ENCODE peak calls at places on chromosomes 7 and 10, in nine cellular contexts. L is cardiac muscle cell; B is breast epithelium; Z is heart left ventricle; Y is thoracic aorta; N is CD8-positive, alpha-beta memory T cell; V is Panc1; T is SK-N-SH; A is colonic mucosa. E is an unnamed sample.

GRCh38 chr10:68208424-68209042 is 23.4 kb downstream of the ATOH7 start:
- DNase-seq in L (peak; percentile 84), T (peak; percentile 49), N (no peak), Y (no peak), A (peak; percentile 66), V (no peak), Z (no peak), B (no peak), E (peak; percentile 73)

GRCh38 chr10:86889997-86890396 is 67.4 kb downstream of the MMRN2 start:
- DNase-seq in L (no peak), Y (no peak), Z (no peak), B (no peak), A (no peak), N (no peak), T (no peak), V (no peak), E (no peak)

GRCh38 chr7:43582503-43583423 is at the start of gene STK17A:
- DNase-seq in Z (peak; percentile 92), Y (peak; percentile 69), A (peak; percentile 93), N (peak; percentile 92), V (peak; percentile 82), T (peak; percentile 99), B (peak; percentile 95), L (peak; percentile 96), E (peak; percentile 87)

GRCh38 chr10:121702351-121703320 is 104.4 kb upstream of the FGFR2 start:
- DNase-seq in Z (no peak), V (no peak), A (no peak), T (no peak), L (peak; percentile 33), Y (no peak), B (no peak), N (no peak), E (no peak)

GRCh38 chr10:46228076-46229071 is 58.4 kb upstream of the ANTXRL start:
- DNase-seq in A (peak; percentile 72), T (peak; percentile 87), B (peak; percentile 68), V (peak; percentile 36), Y (peak; percentile 19), N (peak; percentile 24), L (peak; percentile 81), Z (peak; percentile 68), E (peak; percentile 55)

GRCh38 chr7:1314021-1314907 is 81.6 kb downstream of the UNCX start:
- DNase-seq in Y (no peak), A (no peak), N (no peak), B (no peak), T (peak; percentile 32), Z (no peak), L (no peak), V (no peak), E (no peak)

GRCh38 chr10:48608926-48609325 is 4.1 kb upstream of the ARHGAP22 start:
- DNase-seq in Z (no peak), A (peak; percentile 1), Y (no peak), T (no peak), L (no peak), B (no peak), N (no peak), V (no peak), E (no peak)

GRCh38 chr7:132906193-132906829 is 175.6 kb downstream of the CHCHD3 start:
- DNase-seq in Y (no peak), Z (no peak), N (no peak), L (no peak), T (no peak), A (no peak), B (no peak), V (no peak), E (no peak)

GRCh38 chr10:73641272-73642060 is at the start of gene MYOZ1:
- DNase-seq in V (no peak), T (no peak), N (no peak), L (peak; percentile 4), Y (no peak), A (no peak), B (no peak), Z (no peak), E (no peak)

GRCh38 chr10:82463614-82464013 is 588.6 kb downstream of the NRG3 start:
- DNase-seq in A (no peak), B (no peak), T (no peak), Z (no peak), N (no peak), V (no peak), Y (no peak), L (no peak), E (no peak)

GRCh38 chr10:135601-136464 is 578 bp downstream of the ZMYND11 start:
- DNase-seq in A (peak; percentile 70), N (peak; percentile 47), B (peak; percentile 78), T (peak; percentile 75), Y (peak; percentile 4), L (peak; percentile 59), Z (peak; percentile 73), V (no peak), E (no peak)

GRCh38 chr10:132696728-132697567 is 89.0 kb downstream of the NKX6-2 start:
- DNase-seq in L (no peak), B (no peak), A (no peak), V (no peak), T (no peak), Z (peak; percentile 11), N (no peak), Y (no peak), E (no peak)

GRCh38 chr10:104780946-104781345 is 139.9 kb downstream of the SORCS3 start:
- DNase-seq in N (no peak), V (no peak), A (no peak), Z (no peak), B (no peak), L (no peak), T (no peak), Y (no peak), E (no peak)

GRCh38 chr10:72297281-72297967 is 23.7 kb downstream of the DDIT4 start:
- DNase-seq in A (peak; percentile 82), B (peak; percentile 62), Y (peak; percentile 78), N (peak; percentile 93), T (no peak), L (peak; percentile 99), V (no peak), Z (peak; percentile 91), E (no peak)

GRCh38 chr7:128045766-128046165 is 14.5 kb upstream of the LRRC4 start:
- DNase-seq in V (no peak), A (no peak), N (no peak), B (no peak), L (peak; percentile 38), Z (no peak), Y (no peak), T (no peak), E (no peak)

GRCh38 chr7:6258440-6259182 is 13.8 kb downstream of the CYTH3 start:
- DNase-seq in N (no peak), B (no peak), L (peak; percentile 93), Y (no peak), Z (no peak), A (no peak), V (no peak), T (no peak), E (no peak)

GRCh38 chr10:5078781-5079180 is 15.4 kb upstream of the AKR1C3 start:
- DNase-seq in B (no peak), A (no peak), T (no peak), L (no peak), Z (no peak), V (no peak), N (no peak), Y (no peak), E (no peak)

GRCh38 chr10:58896229-58896628 is 280.2 kb upstream of the PHYHIPL start:
- DNase-seq in V (no peak), L (no peak), A (no peak), B (no peak), Z (no peak), T (no peak), N (no peak), Y (no peak), E (no peak)

GRCh38 chr7:83677180-83677866 is 28.4 kb upstream of the SEMA3E start:
- DNase-seq in V (peak; percentile 95), B (no peak), T (peak; percentile 24), Y (no peak), L (peak; percentile 83), Z (peak; percentile 35), N (no peak), A (peak; percentile 26), E (no peak)

GRCh38 chr10:124325658-124325965 is 93.1 kb downstream of the OAT start:
- DNase-seq in V (no peak), Y (no peak), N (no peak), Z (no peak), B (no peak), T (no peak), A (no peak), L (no peak), E (no peak)

GRCh38 chr7:100364480-100364879 is 6.6 kb downstream of the PILRB start:
- DNase-seq in B (no peak), N (no peak), Z (no peak), T (no peak), A (no peak), L (no peak), Y (no peak), V (no peak), E (no peak)

GRCh38 chr10:2883238-2883637 is 184.1 kb upstream of the PFKP start:
- DNase-seq in A (no peak), L (no peak), Z (no peak), N (no peak), Y (no peak), T (no peak), V (no peak), B (no peak), E (no peak)

GRCh38 chr10:17607060-17607459 is 10.1 kb downstream of the HACD1 start:
- DNase-seq in V (no peak), Z (no peak), B (no peak), L (no peak), N (no peak), A (no peak), T (no peak), Y (no peak), E (no peak)

GRCh38 chr10:91024541-91024940 is 103.7 kb upstream of the ANKRD1 start:
- DNase-seq in N (no peak), Z (no peak), B (no peak), V (no peak), Y (no peak), T (no peak), L (no peak), A (no peak), E (no peak)
- H3K27ac ChIP-seq in N (no peak overlapping the region), Z (no peak overlapping the region), B (peak overlapping the region; percentile 76), V (no peak overlapping the region), Y (no peak overlapping the region), T (no peak overlapping the region), L (no peak overlapping the region), A (no peak overlapping the region), E (no peak overlapping the region)

GRCh38 chr7:157612664-157613561 is 276.1 kb downstream of the DNAJB6 start:
- DNase-seq in Y (no peak), L (peak; percentile 13), N (peak; percentile 45), B (peak; percentile 53), V (no peak), A (peak; percentile 29), T (no peak), Z (peak; percentile 49), E (no peak)
- H3K4me3 ChIP-seq in Y (peak overlapping the region; percentile 55), L (no peak overlapping the region), N (peak overlapping the region; percentile 71), B (peak overlapping the region; percentile 32), V (no peak overlapping the region), A (peak overlapping the region; percentile 45), T (no peak overlapping the region), Z (peak overlapping the region; percentile 34), E (no peak overlapping the region)

GRCh38 chr7:117047496-117047895 is 94.2 kb downstream of the ST7 start:
- DNase-seq in L (peak; percentile 18), B (no peak), V (no peak), N (no peak), Y (no peak), T (no peak), A (no peak), Z (no peak), E (no peak)
- H3K4me1 ChIP-seq in L (no peaks in the 10 kb centered on the region), B (peaks cover 10% of the 10 kb centered on the region), V (peaks cover 2% of the 10 kb centered on the region), N (peaks cover 23% of the 10 kb centered on the region), Y (peaks cover 37% of the 10 kb centered on the region), T (peaks cover 5% of the 10 kb centered on the region), A (peaks cover 12% of the 10 kb centered on the region), Z (peaks cover 32% of the 10 kb centered on the region), E (no peaks in the 10 kb centered on the region)

GRCh38 chr7:23075571-23075970 is 30.0 kb upstream of the KLHL7 start:
- DNase-seq in B (no peak), Z (no peak), V (no peak), A (no peak), N (no peak), Y (no peak), T (no peak), L (no peak), E (no peak)
- H3K27ac ChIP-seq in B (no peak overlapping the region), Z (peak overlapping the region; percentile 39), V (no peak overlapping the region), A (no peak overlapping the region), N (no peak overlapping the region), Y (peak overlapping the region; percentile 68), T (no peak overlapping the region), L (peak overlapping the region; percentile 91), E (no peak overlapping the region)